ENCODE peak calls at places on chromosomes 7 and 10, in ten cellular contexts. One of them, this sample, is unnamed.
A peak's percentile ranks its signal among the peaks of the same experiment; 100 is the strongest.

GRCh38 chr7:117951711-117952280 is 78.6 kb upstream of the CTTNBP2 start:
- DNase-seq in SJSA1: no peak
- DNase-seq in body of pancreas: no peak
- DNase-seq in fibroblast of lung: no peak
- DNase-seq in kidney: no peak
- DNase-seq in heart right ventricle: no peak
- DNase-seq in Peyer's patch: no peak
- DNase-seq in sigmoid colon: no peak
- DNase-seq in HCT116: no peak
- DNase-seq in IMR-90: no peak
- DNase-seq in this sample: no peak

GRCh38 chr7:26899519-26899918 is 35.1 kb upstream of the SKAP2 start:
- DNase-seq in SJSA1: no peak
- DNase-seq in body of pancreas: no peak
- DNase-seq in fibroblast of lung: no peak
- DNase-seq in kidney: no peak
- DNase-seq in heart right ventricle: no peak
- DNase-seq in Peyer's patch: no peak
- DNase-seq in sigmoid colon: no peak
- DNase-seq in HCT116: no peak
- DNase-seq in IMR-90: no peak
- DNase-seq in this sample: no peak

GRCh38 chr10:112502536-112502935 is 55.5 kb downstream of the VTI1A start:
- DNase-seq in SJSA1: no peak
- DNase-seq in body of pancreas: no peak
- DNase-seq in fibroblast of lung: no peak
- DNase-seq in kidney: no peak
- DNase-seq in heart right ventricle: no peak
- DNase-seq in Peyer's patch: no peak
- DNase-seq in sigmoid colon: no peak
- DNase-seq in HCT116: no peak
- DNase-seq in IMR-90: no peak
- DNase-seq in this sample: no peak

GRCh38 chr10:130458509-130458908 is 322.3 kb downstream of the GLRX3 start:
- DNase-seq in SJSA1: no peak
- DNase-seq in body of pancreas: no peak
- DNase-seq in fibroblast of lung: no peak
- DNase-seq in kidney: no peak
- DNase-seq in heart right ventricle: no peak
- DNase-seq in Peyer's patch: no peak
- DNase-seq in sigmoid colon: no peak
- DNase-seq in HCT116: no peak
- DNase-seq in IMR-90: no peak
- DNase-seq in this sample: no peak

GRCh38 chr10:571643-572042 is 117.8 kb downstream of the DIP2C start:
- DNase-seq in SJSA1: no peak
- DNase-seq in body of pancreas: no peak
- DNase-seq in fibroblast of lung: peak; percentile 83
- DNase-seq in kidney: no peak
- DNase-seq in heart right ventricle: no peak
- DNase-seq in Peyer's patch: no peak
- DNase-seq in sigmoid colon: no peak
- DNase-seq in HCT116: no peak
- DNase-seq in IMR-90: peak; percentile 45
- DNase-seq in this sample: no peak

GRCh38 chr10:49332768-49333167 is 33.8 kb downstream of the C10orf71 start:
- DNase-seq in SJSA1: no peak
- DNase-seq in body of pancreas: no peak
- DNase-seq in fibroblast of lung: no peak
- DNase-seq in kidney: no peak
- DNase-seq in heart right ventricle: no peak
- DNase-seq in Peyer's patch: no peak
- DNase-seq in sigmoid colon: no peak
- DNase-seq in HCT116: no peak
- DNase-seq in IMR-90: no peak
- DNase-seq in this sample: no peak

GRCh38 chr10:97320480-97321031 is 1.5 kb downstream of the FRAT1 start:
- DNase-seq in SJSA1: no peak
- DNase-seq in body of pancreas: peak; percentile 34
- DNase-seq in fibroblast of lung: no peak
- DNase-seq in kidney: peak; percentile 76
- DNase-seq in heart right ventricle: peak; percentile 22
- DNase-seq in Peyer's patch: peak; percentile 39
- DNase-seq in sigmoid colon: no peak
- DNase-seq in HCT116: no peak
- DNase-seq in IMR-90: no peak
- DNase-seq in this sample: peak; percentile 7

GRCh38 chr7:143499246-143499645 is 21.6 kb downstream of the TAS2R41 start:
- DNase-seq in SJSA1: no peak
- DNase-seq in body of pancreas: no peak
- DNase-seq in fibroblast of lung: no peak
- DNase-seq in kidney: no peak
- DNase-seq in heart right ventricle: no peak
- DNase-seq in Peyer's patch: no peak
- DNase-seq in sigmoid colon: no peak
- DNase-seq in HCT116: no peak
- DNase-seq in IMR-90: peak; percentile 34
- DNase-seq in this sample: no peak

DNA sequence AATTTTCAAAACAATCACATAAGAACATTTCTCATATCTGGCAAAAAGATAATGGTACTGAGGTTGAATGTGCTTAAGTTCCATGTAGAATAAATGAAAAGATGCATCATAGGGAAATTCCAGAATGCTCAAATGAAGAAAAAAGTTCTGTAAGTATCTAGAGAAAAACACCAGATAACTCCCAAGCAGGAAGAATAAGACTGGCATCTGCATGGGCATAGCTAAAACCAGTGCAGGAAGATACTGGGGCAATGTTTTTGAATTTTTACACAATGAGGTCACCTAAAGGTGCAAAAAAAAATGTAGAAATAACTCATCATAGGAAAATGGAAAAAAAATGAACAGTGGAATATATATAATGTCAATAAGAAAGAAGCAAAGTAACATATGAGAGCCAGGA is 275.2 kb downstream of the BAMBI start:
- DNase-seq in SJSA1: no peak
- DNase-seq in body of pancreas: no peak
- DNase-seq in fibroblast of lung: no peak
- DNase-seq in kidney: no peak
- DNase-seq in heart right ventricle: no peak
- DNase-seq in Peyer's patch: no peak
- DNase-seq in sigmoid colon: no peak
- DNase-seq in HCT116: no peak
- DNase-seq in IMR-90: peak; percentile 17
- DNase-seq in this sample: no peak
- H3K4me1 ChIP-seq in SJSA1: peaks cover 18% of the 10 kb centered on the region
- H3K4me1 ChIP-seq in body of pancreas: no peaks in the 10 kb centered on the region
- H3K4me1 ChIP-seq in fibroblast of lung: no peaks in the 10 kb centered on the region
- H3K4me1 ChIP-seq in kidney: no peaks in the 10 kb centered on the region
- H3K4me1 ChIP-seq in heart right ventricle: no peaks in the 10 kb centered on the region
- H3K4me1 ChIP-seq in Peyer's patch: no peaks in the 10 kb centered on the region
- H3K4me1 ChIP-seq in sigmoid colon: no peaks in the 10 kb centered on the region
- H3K4me1 ChIP-seq in HCT116: no peaks in the 10 kb centered on the region
- H3K4me1 ChIP-seq in IMR-90: no peaks in the 10 kb centered on the region
- H3K4me1 ChIP-seq in this sample: no peaks in the 10 kb centered on the region

DNA sequence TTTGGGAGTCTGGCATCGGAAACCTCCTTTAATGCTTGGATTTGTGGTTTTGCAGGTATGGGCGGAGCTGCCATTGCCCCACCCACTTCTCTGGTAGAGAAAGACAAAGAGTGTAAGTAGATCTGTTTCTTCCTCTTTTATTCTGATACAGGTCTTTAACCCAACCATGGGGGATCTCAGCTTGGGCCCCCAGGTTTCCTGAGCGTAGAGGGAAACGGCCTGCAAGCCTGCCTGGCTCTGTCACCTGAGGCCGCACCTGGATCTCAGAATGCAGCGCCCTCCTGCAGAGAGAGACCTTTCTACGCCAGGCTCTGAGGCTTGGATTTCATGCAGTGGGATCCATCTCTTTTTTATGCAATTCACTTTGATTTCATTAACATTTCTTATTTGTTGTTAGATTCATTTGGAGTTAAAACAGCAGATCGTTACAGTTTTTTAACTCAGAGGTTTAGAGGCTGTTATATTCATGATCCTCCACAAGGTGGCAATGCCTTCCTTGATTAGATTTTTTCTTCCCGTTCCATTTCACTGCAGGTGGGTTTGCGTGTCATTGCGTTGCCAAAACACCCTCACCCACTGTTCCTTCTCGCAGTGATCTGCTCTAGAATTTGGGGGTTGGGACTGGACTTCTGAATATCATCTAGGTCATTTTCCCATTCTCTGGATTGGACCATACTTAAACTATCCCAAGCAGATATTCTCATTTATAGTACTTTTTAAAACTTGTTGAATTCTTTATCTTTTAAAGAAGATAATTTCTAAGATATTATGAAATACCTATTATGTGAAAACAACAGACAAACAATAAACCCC is 20.0 kb downstream of the RBM17 start:
- DNase-seq in SJSA1: no peak
- DNase-seq in body of pancreas: no peak
- DNase-seq in fibroblast of lung: peak; percentile 68
- DNase-seq in kidney: no peak
- DNase-seq in heart right ventricle: no peak
- DNase-seq in Peyer's patch: no peak
- DNase-seq in sigmoid colon: no peak
- DNase-seq in HCT116: peak; percentile 13
- DNase-seq in IMR-90: peak; percentile 61
- DNase-seq in this sample: peak; percentile 22
- H3K27ac ChIP-seq in SJSA1: no peak overlapping the region
- H3K27ac ChIP-seq in body of pancreas: no peak overlapping the region
- H3K27ac ChIP-seq in fibroblast of lung: no peak overlapping the region
- H3K27ac ChIP-seq in kidney: no peak overlapping the region
- H3K27ac ChIP-seq in heart right ventricle: no peak overlapping the region
- H3K27ac ChIP-seq in Peyer's patch: no peak overlapping the region
- H3K27ac ChIP-seq in sigmoid colon: no peak overlapping the region
- H3K27ac ChIP-seq in HCT116: no peak overlapping the region
- H3K27ac ChIP-seq in IMR-90: no peak overlapping the region
- H3K27ac ChIP-seq in this sample: peak overlapping the region; percentile 35

DNA sequence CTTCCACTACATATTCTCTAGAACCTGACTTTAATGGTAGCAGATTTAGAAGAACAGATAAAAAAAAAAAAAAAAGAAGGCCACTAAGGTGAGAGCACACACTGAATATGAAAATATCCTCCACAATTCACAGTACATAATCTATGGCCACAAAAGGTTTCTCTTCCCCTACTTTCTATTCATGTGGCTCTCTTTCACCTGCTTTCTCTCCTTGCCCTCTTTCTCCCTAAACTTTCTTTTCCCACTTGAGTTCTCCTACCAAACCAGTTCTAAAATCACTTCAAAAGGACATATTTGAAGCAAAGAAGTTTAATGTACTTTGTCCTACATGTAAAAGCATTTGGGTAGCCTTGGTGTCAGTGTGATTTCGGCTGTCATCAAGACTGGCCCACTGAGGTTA is 18.5 kb upstream of the DLX6 start:
- DNase-seq in SJSA1: no peak
- DNase-seq in body of pancreas: no peak
- DNase-seq in fibroblast of lung: no peak
- DNase-seq in kidney: no peak
- DNase-seq in heart right ventricle: no peak
- DNase-seq in Peyer's patch: no peak
- DNase-seq in sigmoid colon: no peak
- DNase-seq in HCT116: no peak
- DNase-seq in IMR-90: no peak
- DNase-seq in this sample: no peak
- H3K4me1 ChIP-seq in SJSA1: peaks cover 6% of the 10 kb centered on the region
- H3K4me1 ChIP-seq in body of pancreas: peaks cover 9% of the 10 kb centered on the region
- H3K4me1 ChIP-seq in fibroblast of lung: no peaks in the 10 kb centered on the region
- H3K4me1 ChIP-seq in kidney: no peaks in the 10 kb centered on the region
- H3K4me1 ChIP-seq in heart right ventricle: no peaks in the 10 kb centered on the region
- H3K4me1 ChIP-seq in Peyer's patch: no peaks in the 10 kb centered on the region
- H3K4me1 ChIP-seq in sigmoid colon: no peaks in the 10 kb centered on the region
- H3K4me1 ChIP-seq in HCT116: no peaks in the 10 kb centered on the region
- H3K4me1 ChIP-seq in IMR-90: no peaks in the 10 kb centered on the region
- H3K4me1 ChIP-seq in this sample: no peaks in the 10 kb centered on the region

GRCh38 chr7:24283559-24283899 is 461 bp upstream of the NPY start:
- DNase-seq in SJSA1: no peak
- DNase-seq in body of pancreas: no peak
- DNase-seq in fibroblast of lung: peak; percentile 10
- DNase-seq in kidney: no peak
- DNase-seq in heart right ventricle: no peak
- DNase-seq in Peyer's patch: no peak
- DNase-seq in sigmoid colon: no peak
- DNase-seq in HCT116: no peak
- DNase-seq in IMR-90: no peak
- DNase-seq in this sample: no peak

GRCh38 chr7:24283900-24284698 is at the start of gene NPY:
- DNase-seq in SJSA1: no peak
- DNase-seq in body of pancreas: no peak
- DNase-seq in fibroblast of lung: no peak
- DNase-seq in kidney: peak; percentile 68
- DNase-seq in heart right ventricle: no peak
- DNase-seq in Peyer's patch: no peak
- DNase-seq in sigmoid colon: no peak
- DNase-seq in HCT116: no peak
- DNase-seq in IMR-90: no peak
- DNase-seq in this sample: peak; percentile 4

GRCh38 chr7:24290004-24290641 is 6.1 kb downstream of the NPY start:
- DNase-seq in SJSA1: no peak
- DNase-seq in body of pancreas: peak; percentile 21
- DNase-seq in fibroblast of lung: peak; percentile 58
- DNase-seq in kidney: no peak
- DNase-seq in heart right ventricle: no peak
- DNase-seq in Peyer's patch: peak; percentile 17
- DNase-seq in sigmoid colon: no peak
- DNase-seq in HCT116: peak; percentile 76
- DNase-seq in IMR-90: peak; percentile 18
- DNase-seq in this sample: peak; percentile 31

GRCh38 chr7:24279512-24279911 is 4.5 kb upstream of the NPY start:
- DNase-seq in SJSA1: no peak
- DNase-seq in body of pancreas: no peak
- DNase-seq in fibroblast of lung: no peak
- DNase-seq in kidney: no peak
- DNase-seq in heart right ventricle: no peak
- DNase-seq in Peyer's patch: no peak
- DNase-seq in sigmoid colon: no peak
- DNase-seq in HCT116: no peak
- DNase-seq in IMR-90: no peak
- DNase-seq in this sample: no peak

GRCh38 chr7:24284699-24285506 is 913 bp downstream of the NPY start:
- DNase-seq in SJSA1: no peak
- DNase-seq in body of pancreas: peak; percentile 16
- DNase-seq in fibroblast of lung: no peak
- DNase-seq in kidney: no peak
- DNase-seq in heart right ventricle: no peak
- DNase-seq in Peyer's patch: no peak
- DNase-seq in sigmoid colon: no peak
- DNase-seq in HCT116: no peak
- DNase-seq in IMR-90: no peak
- DNase-seq in this sample: no peak
- H3K27ac ChIP-seq in SJSA1: no peak overlapping the region
- H3K27ac ChIP-seq in body of pancreas: no peak overlapping the region
- H3K27ac ChIP-seq in fibroblast of lung: no peak overlapping the region
- H3K27ac ChIP-seq in kidney: no peak overlapping the region
- H3K27ac ChIP-seq in heart right ventricle: no peak overlapping the region
- H3K27ac ChIP-seq in Peyer's patch: no peak overlapping the region
- H3K27ac ChIP-seq in sigmoid colon: no peak overlapping the region
- H3K27ac ChIP-seq in HCT116: no peak overlapping the region
- H3K27ac ChIP-seq in IMR-90: no peak overlapping the region
- H3K27ac ChIP-seq in this sample: no peak overlapping the region